ENCODE peak calls at places on chromosome 22, in five cellular contexts. U is RKO; Y is progenitor cell of endocrine pancreas; N is activated CD4-positive, alpha-beta memory T cell treated with anti-CD3 and anti-CD28 coated beads for 36 hours; X is foreskin fibroblast. G is an unnamed sample.

GRCh38 chr22:21015051-21016006 is at the start of gene P2RX6:
- DNase-seq in U (no peak), X (no peak), N (no peak), Y (no peak), G (no peak)

GRCh38 chr22:19139001-19139356 is 5.5 kb downstream of the ESS2 start:
- DNase-seq in X (no peak), Y (no peak), N (no peak), U (no peak), G (no peak)

GRCh38 chr22:27625769-27626674 is 175.5 kb downstream of the MN1 start:
- DNase-seq in U (no peak), Y (no peak), N (no peak), X (no peak), G (no peak)

GRCh38 chr22:42401562-42402334 is 30.5 kb downstream of the NFAM1 start:
- DNase-seq in X (no peak), N (no peak), U (no peak), Y (no peak), G (no peak)

GRCh38 chr22:31126128-31126868 is 3.5 kb downstream of the INPP5J start:
- DNase-seq in N (no peak), Y (no peak), X (no peak), U (no peak), G (no peak)

GRCh38 chr22:49255154-49255553 is 572.5 kb downstream of the BRD1 start:
- DNase-seq in Y (no peak), N (no peak), U (no peak), X (no peak), G (no peak)

GRCh38 chr22:29245626-29246385 is 22.0 kb downstream of the RHBDD3 start:
- DNase-seq in N (peak), Y (peak), U (peak), X (peak), G (no peak)

GRCh38 chr22:45446216-45446615 is 32.7 kb downstream of the RIBC2 start:
- DNase-seq in U (no peak), N (no peak), X (peak), Y (no peak), G (no peak)

GRCh38 chr22:49674479-49674830 is 153.2 kb downstream of the BRD1 start:
- DNase-seq in U (no peak), N (no peak), X (no peak), Y (no peak), G (no peak)

GRCh38 chr22:46149998-46150549 is at the start of gene PPARA:
- DNase-seq in U (peak), Y (peak), N (peak), X (peak), G (peak)

GRCh38 chr22:39622881-39623367 is 52.4 kb downstream of the CACNA1I start:
- DNase-seq in X (no peak), N (peak), Y (peak), U (no peak), G (no peak)

GRCh38 chr22:38572065-38572464 is 2.1 kb upstream of the DMC1 start:
- DNase-seq in N (peak), X (peak), Y (no peak), U (peak), G (peak)